ENCODE peak calls at places on chromosome X, in seven cellular contexts. One of them, this sample, is unnamed. For H3K27me3, the result is how much of the 10 kb centered on the place peaks cover.

GRCh38 chrX:46216406-46216805 is 328.8 kb downstream of the ZNF674 start:
- DNase-seq in lung: no peak
- DNase-seq in SJSA1: no peak
- DNase-seq in effector memory CD4-positive, alpha-beta T cell: no peak
- DNase-seq in fibroblast of lung: no peak
- DNase-seq in transverse colon: no peak
- DNase-seq in CD4-positive, alpha-beta memory T cell: no peak
- DNase-seq in this sample: no peak

GRCh38 chrX:41045960-41046567 is 39.2 kb upstream of the USP9X start:
- DNase-seq in lung: no peak
- DNase-seq in SJSA1: peak
- DNase-seq in effector memory CD4-positive, alpha-beta T cell: no peak
- DNase-seq in fibroblast of lung: peak
- DNase-seq in transverse colon: peak
- DNase-seq in CD4-positive, alpha-beta memory T cell: no peak
- DNase-seq in this sample: peak

GRCh38 chrX:117808413-117808812 is 308.2 kb downstream of the KLHL13 start:
- DNase-seq in lung: no peak
- DNase-seq in SJSA1: no peak
- DNase-seq in effector memory CD4-positive, alpha-beta T cell: no peak
- DNase-seq in fibroblast of lung: no peak
- DNase-seq in transverse colon: no peak
- DNase-seq in CD4-positive, alpha-beta memory T cell: no peak
- DNase-seq in this sample: peak

GRCh38 chrX:23908219-23909003 is 605 bp downstream of the CXorf58 start:
- DNase-seq in lung: no peak
- DNase-seq in SJSA1: no peak
- DNase-seq in effector memory CD4-positive, alpha-beta T cell: no peak
- DNase-seq in fibroblast of lung: no peak
- DNase-seq in transverse colon: no peak
- DNase-seq in CD4-positive, alpha-beta memory T cell: peak
- DNase-seq in this sample: peak

GRCh38 chrX:65451663-65452062 is 82.9 kb downstream of the LAS1L start:
- DNase-seq in lung: no peak
- DNase-seq in SJSA1: no peak
- DNase-seq in effector memory CD4-positive, alpha-beta T cell: no peak
- DNase-seq in fibroblast of lung: peak
- DNase-seq in transverse colon: peak
- DNase-seq in CD4-positive, alpha-beta memory T cell: peak
- DNase-seq in this sample: peak

GRCh38 chrX:19193584-19193983 is 71.3 kb upstream of the ADGRG2 start:
- DNase-seq in lung: no peak
- DNase-seq in SJSA1: no peak
- DNase-seq in effector memory CD4-positive, alpha-beta T cell: no peak
- DNase-seq in fibroblast of lung: no peak
- DNase-seq in transverse colon: no peak
- DNase-seq in CD4-positive, alpha-beta memory T cell: no peak
- DNase-seq in this sample: no peak

GRCh38 chrX:42754582-42754981 is 23.4 kb downstream of the PPP1R2C start:
- DNase-seq in lung: no peak
- DNase-seq in SJSA1: no peak
- DNase-seq in effector memory CD4-positive, alpha-beta T cell: no peak
- DNase-seq in fibroblast of lung: no peak
- DNase-seq in transverse colon: no peak
- DNase-seq in CD4-positive, alpha-beta memory T cell: no peak
- DNase-seq in this sample: no peak

GRCh38 chrX:134692990-134693389 is 34.7 kb upstream of the PLAC1 start:
- DNase-seq in lung: no peak
- DNase-seq in SJSA1: no peak
- DNase-seq in effector memory CD4-positive, alpha-beta T cell: no peak
- DNase-seq in fibroblast of lung: peak
- DNase-seq in transverse colon: no peak
- DNase-seq in CD4-positive, alpha-beta memory T cell: no peak
- DNase-seq in this sample: no peak

GRCh38 chrX:18879144-18879543 is 104.8 kb downstream of the PHKA2 start:
- DNase-seq in lung: no peak
- DNase-seq in SJSA1: no peak
- DNase-seq in effector memory CD4-positive, alpha-beta T cell: no peak
- DNase-seq in fibroblast of lung: no peak
- DNase-seq in transverse colon: no peak
- DNase-seq in CD4-positive, alpha-beta memory T cell: no peak
- DNase-seq in this sample: no peak

GRCh38 chrX:152893631-152894610 is 3.9 kb upstream of the ZNF185 start:
- DNase-seq in lung: no peak
- DNase-seq in SJSA1: no peak
- DNase-seq in effector memory CD4-positive, alpha-beta T cell: no peak
- DNase-seq in fibroblast of lung: no peak
- DNase-seq in transverse colon: no peak
- DNase-seq in CD4-positive, alpha-beta memory T cell: no peak
- DNase-seq in this sample: peak

GRCh38 chrX:96112689-96113088 is 572.0 kb upstream of the DIAPH2 start:
- DNase-seq in lung: no peak
- DNase-seq in SJSA1: no peak
- DNase-seq in effector memory CD4-positive, alpha-beta T cell: no peak
- DNase-seq in fibroblast of lung: no peak
- DNase-seq in transverse colon: no peak
- DNase-seq in CD4-positive, alpha-beta memory T cell: no peak
- DNase-seq in this sample: no peak

GRCh38 chrX:20947411-20947912 is 426.8 kb upstream of the CNKSR2 start:
- DNase-seq in lung: no peak
- DNase-seq in SJSA1: no peak
- DNase-seq in effector memory CD4-positive, alpha-beta T cell: no peak
- DNase-seq in fibroblast of lung: no peak
- DNase-seq in transverse colon: no peak
- DNase-seq in CD4-positive, alpha-beta memory T cell: no peak
- DNase-seq in this sample: peak

GRCh38 chrX:121642415-121642814 is 595.0 kb downstream of the GLUD2 start:
- DNase-seq in lung: no peak
- DNase-seq in SJSA1: no peak
- DNase-seq in effector memory CD4-positive, alpha-beta T cell: no peak
- DNase-seq in fibroblast of lung: no peak
- DNase-seq in transverse colon: no peak
- DNase-seq in CD4-positive, alpha-beta memory T cell: no peak
- DNase-seq in this sample: no peak

GRCh38 chrX:124405868-124406267 is 59.5 kb downstream of the SH2D1A start:
- DNase-seq in lung: no peak
- DNase-seq in SJSA1: no peak
- DNase-seq in effector memory CD4-positive, alpha-beta T cell: no peak
- DNase-seq in fibroblast of lung: no peak
- DNase-seq in transverse colon: no peak
- DNase-seq in CD4-positive, alpha-beta memory T cell: no peak
- DNase-seq in this sample: no peak

GRCh38 chrX:134542485-134542884 is 82.5 kb downstream of the HPRT1 start:
- DNase-seq in lung: no peak
- DNase-seq in SJSA1: no peak
- DNase-seq in effector memory CD4-positive, alpha-beta T cell: no peak
- DNase-seq in fibroblast of lung: peak
- DNase-seq in transverse colon: no peak
- DNase-seq in CD4-positive, alpha-beta memory T cell: no peak
- DNase-seq in this sample: peak

DNA sequence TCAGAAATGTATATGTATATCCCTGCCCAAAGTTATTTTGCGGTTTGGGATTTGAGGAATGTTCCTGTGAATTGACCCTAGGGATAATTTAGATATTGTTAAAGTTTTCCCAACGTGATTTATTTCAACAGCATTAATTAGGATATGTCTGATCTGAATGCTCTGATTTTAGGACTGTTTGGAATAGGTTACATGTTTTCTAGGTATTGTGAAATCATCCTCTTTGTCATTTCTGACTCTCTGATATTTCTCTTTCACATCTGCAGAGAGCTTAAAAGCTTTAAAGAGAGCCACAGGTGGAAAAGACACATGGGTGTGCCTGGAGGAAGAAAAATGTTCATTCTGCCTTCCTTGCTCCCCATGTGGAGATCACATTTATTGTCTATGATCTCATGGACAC is 5.1 kb downstream of the GPR101 start:
- DNase-seq in lung: no peak
- DNase-seq in SJSA1: no peak
- DNase-seq in effector memory CD4-positive, alpha-beta T cell: no peak
- DNase-seq in fibroblast of lung: no peak
- DNase-seq in transverse colon: no peak
- DNase-seq in CD4-positive, alpha-beta memory T cell: no peak
- DNase-seq in this sample: no peak
- H3K27me3 ChIP-seq in lung: under half
- H3K27me3 ChIP-seq in SJSA1: under half
- H3K27me3 ChIP-seq in effector memory CD4-positive, alpha-beta T cell: under half
- H3K27me3 ChIP-seq in fibroblast of lung: under half
- H3K27me3 ChIP-seq in transverse colon: under half
- H3K27me3 ChIP-seq in CD4-positive, alpha-beta memory T cell: under half
- H3K27me3 ChIP-seq in this sample: half or more

GRCh38 chrX:17375631-17376380 is 806 bp downstream of the NHS start:
- DNase-seq in lung: no peak
- DNase-seq in SJSA1: peak
- DNase-seq in effector memory CD4-positive, alpha-beta T cell: no peak
- DNase-seq in fibroblast of lung: peak
- DNase-seq in transverse colon: peak
- DNase-seq in CD4-positive, alpha-beta memory T cell: no peak
- DNase-seq in this sample: peak
- H3K27me3 ChIP-seq in lung: under half
- H3K27me3 ChIP-seq in SJSA1: under half
- H3K27me3 ChIP-seq in effector memory CD4-positive, alpha-beta T cell: under half
- H3K27me3 ChIP-seq in fibroblast of lung: under half
- H3K27me3 ChIP-seq in transverse colon: under half
- H3K27me3 ChIP-seq in CD4-positive, alpha-beta memory T cell: under half
- H3K27me3 ChIP-seq in this sample: under half

GRCh38 chrX:10589098-10589497 is 31.3 kb downstream of the MID1 start:
- DNase-seq in lung: no peak
- DNase-seq in SJSA1: no peak
- DNase-seq in effector memory CD4-positive, alpha-beta T cell: no peak
- DNase-seq in fibroblast of lung: no peak
- DNase-seq in transverse colon: no peak
- DNase-seq in CD4-positive, alpha-beta memory T cell: no peak
- DNase-seq in this sample: no peak
- H3K27me3 ChIP-seq in lung: under half
- H3K27me3 ChIP-seq in SJSA1: under half
- H3K27me3 ChIP-seq in effector memory CD4-positive, alpha-beta T cell: under half
- H3K27me3 ChIP-seq in fibroblast of lung: under half
- H3K27me3 ChIP-seq in transverse colon: under half
- H3K27me3 ChIP-seq in CD4-positive, alpha-beta memory T cell: under half
- H3K27me3 ChIP-seq in this sample: under half

DNA sequence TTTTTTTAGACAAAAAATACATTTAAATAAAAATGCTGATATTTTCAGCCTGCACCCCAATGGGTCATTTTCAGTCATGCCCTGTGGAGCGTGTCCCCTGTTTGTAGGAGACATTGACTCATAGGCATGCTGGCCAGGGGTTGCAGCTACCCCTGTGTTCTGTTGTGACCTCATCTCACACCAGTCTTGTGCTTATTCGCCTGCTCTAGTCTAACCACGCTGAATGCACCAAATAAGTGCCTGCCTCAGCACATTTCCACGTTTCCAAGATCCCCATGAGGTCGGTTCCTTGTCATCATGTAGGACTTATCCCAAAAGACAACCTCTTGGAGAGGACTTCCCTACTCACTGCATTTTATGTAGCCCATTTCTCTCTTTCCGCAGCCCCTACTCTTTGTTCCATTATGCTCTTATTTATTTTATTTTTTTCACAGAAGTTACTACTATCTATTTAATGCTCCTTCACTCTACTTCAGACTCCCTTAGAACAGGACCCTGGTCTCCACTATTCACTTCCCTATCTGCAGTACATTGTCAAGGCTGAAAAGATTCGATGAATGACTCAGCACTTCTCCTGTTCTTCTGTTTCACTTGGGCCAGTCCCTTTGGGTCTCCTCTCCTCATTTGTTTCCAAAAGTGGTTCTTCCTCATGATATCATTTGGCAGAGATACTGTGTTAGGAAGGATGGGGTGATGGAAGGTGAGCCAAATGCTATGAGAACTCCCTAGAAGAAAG is 109.7 kb downstream of the MSL3 start:
- DNase-seq in lung: no peak
- DNase-seq in SJSA1: no peak
- DNase-seq in effector memory CD4-positive, alpha-beta T cell: no peak
- DNase-seq in fibroblast of lung: no peak
- DNase-seq in transverse colon: no peak
- DNase-seq in CD4-positive, alpha-beta memory T cell: no peak
- DNase-seq in this sample: no peak
- H3K27me3 ChIP-seq in lung: under half
- H3K27me3 ChIP-seq in SJSA1: under half
- H3K27me3 ChIP-seq in effector memory CD4-positive, alpha-beta T cell: under half
- H3K27me3 ChIP-seq in fibroblast of lung: under half
- H3K27me3 ChIP-seq in transverse colon: under half
- H3K27me3 ChIP-seq in CD4-positive, alpha-beta memory T cell: under half
- H3K27me3 ChIP-seq in this sample: under half

GRCh38 chrX:9316096-9316495 is 148.8 kb upstream of the TBL1X start:
- DNase-seq in lung: no peak
- DNase-seq in SJSA1: no peak
- DNase-seq in effector memory CD4-positive, alpha-beta T cell: no peak
- DNase-seq in fibroblast of lung: peak
- DNase-seq in transverse colon: no peak
- DNase-seq in CD4-positive, alpha-beta memory T cell: no peak
- DNase-seq in this sample: no peak

GRCh38 chrX:9318761-9319160 is 146.1 kb upstream of the TBL1X start:
- DNase-seq in lung: no peak
- DNase-seq in SJSA1: no peak
- DNase-seq in effector memory CD4-positive, alpha-beta T cell: no peak
- DNase-seq in fibroblast of lung: no peak
- DNase-seq in transverse colon: no peak
- DNase-seq in CD4-positive, alpha-beta memory T cell: no peak
- DNase-seq in this sample: no peak

GRCh38 chrX:9318213-9318612 is 146.6 kb upstream of the TBL1X start:
- DNase-seq in lung: no peak
- DNase-seq in SJSA1: no peak
- DNase-seq in effector memory CD4-positive, alpha-beta T cell: no peak
- DNase-seq in fibroblast of lung: no peak
- DNase-seq in transverse colon: no peak
- DNase-seq in CD4-positive, alpha-beta memory T cell: peak
- DNase-seq in this sample: no peak

GRCh38 chrX:9315086-9315485 is 149.8 kb upstream of the TBL1X start:
- DNase-seq in lung: no peak
- DNase-seq in SJSA1: no peak
- DNase-seq in effector memory CD4-positive, alpha-beta T cell: no peak
- DNase-seq in fibroblast of lung: no peak
- DNase-seq in transverse colon: no peak
- DNase-seq in CD4-positive, alpha-beta memory T cell: no peak
- DNase-seq in this sample: no peak

DNA sequence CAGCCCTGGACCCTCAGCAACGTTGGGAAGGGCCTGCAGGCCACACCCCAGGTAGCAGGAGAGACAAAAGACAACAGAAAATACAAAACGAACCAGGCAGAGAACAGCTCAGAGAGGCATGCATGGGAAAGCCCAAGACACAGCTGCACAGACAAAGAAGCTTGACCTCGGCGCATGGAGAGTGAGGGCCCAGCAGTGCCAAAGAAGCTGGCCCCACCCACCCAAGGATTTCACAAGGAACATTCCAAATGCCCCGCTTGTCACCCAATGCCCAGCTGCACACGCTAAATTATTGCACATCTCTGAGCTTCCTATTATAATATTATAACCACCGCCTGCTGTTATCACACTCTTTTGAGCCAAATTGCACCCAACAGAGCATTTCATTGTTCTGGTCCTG is 147.7 kb upstream of the TBL1X start:
- DNase-seq in lung: no peak
- DNase-seq in SJSA1: no peak
- DNase-seq in effector memory CD4-positive, alpha-beta T cell: no peak
- DNase-seq in fibroblast of lung: no peak
- DNase-seq in transverse colon: no peak
- DNase-seq in CD4-positive, alpha-beta memory T cell: no peak
- DNase-seq in this sample: no peak
- H3K27me3 ChIP-seq in lung: under half
- H3K27me3 ChIP-seq in SJSA1: under half
- H3K27me3 ChIP-seq in effector memory CD4-positive, alpha-beta T cell: under half
- H3K27me3 ChIP-seq in fibroblast of lung: under half
- H3K27me3 ChIP-seq in transverse colon: under half
- H3K27me3 ChIP-seq in CD4-positive, alpha-beta memory T cell: under half
- H3K27me3 ChIP-seq in this sample: under half

This sample was measured in endodermal cell.